ENCODE peak calls at places on chromosomes 4 and X, in eight cellular contexts. One of them, this sample, is unnamed.

GRCh38 chrX:397575-397974 is 10.9 kb upstream of the PPP2R3B start:
- DNase-seq in mesenteric fat pad: no peak
- DNase-seq in Calu3: no peak
- DNase-seq in BJ: peak
- DNase-seq in pancreas: no peak
- DNase-seq in ELF-1: peak
- DNase-seq in NCI-H1092: no peak
- DNase-seq in SW 1271: no peak
- DNase-seq in this sample: no peak

GRCh38 chrX:116657071-116657470 is 194.3 kb upstream of the CT83 start:
- DNase-seq in mesenteric fat pad: no peak
- DNase-seq in Calu3: no peak
- DNase-seq in BJ: no peak
- DNase-seq in pancreas: no peak
- DNase-seq in ELF-1: no peak
- DNase-seq in NCI-H1092: no peak
- DNase-seq in SW 1271: no peak
- DNase-seq in this sample: no peak

GRCh38 chrX:1592128-1592862 is 891 bp downstream of the AKAP17A start:
- DNase-seq in mesenteric fat pad: peak
- DNase-seq in Calu3: peak
- DNase-seq in BJ: no peak
- DNase-seq in pancreas: peak
- DNase-seq in ELF-1: peak
- DNase-seq in NCI-H1092: no peak
- DNase-seq in SW 1271: no peak
- DNase-seq in this sample: no peak

GRCh38 chrX:107677909-107678308 is 49.6 kb downstream of the PRPS1 start:
- DNase-seq in mesenteric fat pad: no peak
- DNase-seq in Calu3: no peak
- DNase-seq in BJ: no peak
- DNase-seq in pancreas: no peak
- DNase-seq in ELF-1: no peak
- DNase-seq in NCI-H1092: no peak
- DNase-seq in SW 1271: no peak
- DNase-seq in this sample: no peak

GRCh38 chrX:140141444-140142029 is 176.2 kb upstream of the CXorf66 start:
- DNase-seq in mesenteric fat pad: no peak
- DNase-seq in Calu3: peak
- DNase-seq in BJ: no peak
- DNase-seq in pancreas: peak
- DNase-seq in ELF-1: peak
- DNase-seq in NCI-H1092: peak
- DNase-seq in SW 1271: peak
- DNase-seq in this sample: peak

GRCh38 chr4:126223784-126224407 is 909.1 kb downstream of the FAT4 start:
- DNase-seq in mesenteric fat pad: no peak
- DNase-seq in Calu3: no peak
- DNase-seq in BJ: no peak
- DNase-seq in pancreas: no peak
- DNase-seq in ELF-1: no peak
- DNase-seq in NCI-H1092: no peak
- DNase-seq in SW 1271: no peak
- DNase-seq in this sample: peak

GRCh38 chr4:71389149-71389840 is 50.5 kb downstream of the SLC4A4 start:
- DNase-seq in mesenteric fat pad: no peak
- DNase-seq in Calu3: no peak
- DNase-seq in BJ: no peak
- DNase-seq in pancreas: no peak
- DNase-seq in ELF-1: no peak
- DNase-seq in NCI-H1092: no peak
- DNase-seq in SW 1271: no peak
- DNase-seq in this sample: no peak

GRCh38 chrX:2391869-2392606 is 108.7 kb downstream of the DHRSX start:
- DNase-seq in mesenteric fat pad: no peak
- DNase-seq in Calu3: peak
- DNase-seq in BJ: peak
- DNase-seq in pancreas: no peak
- DNase-seq in ELF-1: peak
- DNase-seq in NCI-H1092: no peak
- DNase-seq in SW 1271: no peak
- DNase-seq in this sample: no peak

GRCh38 chr4:16264798-16265197 is 38.5 kb upstream of the TAPT1 start:
- DNase-seq in mesenteric fat pad: no peak
- DNase-seq in Calu3: no peak
- DNase-seq in BJ: no peak
- DNase-seq in pancreas: no peak
- DNase-seq in ELF-1: no peak
- DNase-seq in NCI-H1092: no peak
- DNase-seq in SW 1271: no peak
- DNase-seq in this sample: peak

GRCh38 chrX:135436456-135436855 is 14.7 kb downstream of the SMIM10L2A start:
- DNase-seq in mesenteric fat pad: no peak
- DNase-seq in Calu3: no peak
- DNase-seq in BJ: no peak
- DNase-seq in pancreas: no peak
- DNase-seq in ELF-1: peak
- DNase-seq in NCI-H1092: no peak
- DNase-seq in SW 1271: no peak
- DNase-seq in this sample: no peak

GRCh38 chr4:148542922-148543623 is 100.9 kb upstream of the NR3C2 start:
- DNase-seq in mesenteric fat pad: no peak
- DNase-seq in Calu3: no peak
- DNase-seq in BJ: no peak
- DNase-seq in pancreas: no peak
- DNase-seq in ELF-1: no peak
- DNase-seq in NCI-H1092: no peak
- DNase-seq in SW 1271: no peak
- DNase-seq in this sample: no peak

GRCh38 chrX:74924449-74925209 is 623 bp downstream of the NEXMIF start:
- DNase-seq in mesenteric fat pad: no peak
- DNase-seq in Calu3: peak
- DNase-seq in BJ: no peak
- DNase-seq in pancreas: peak
- DNase-seq in ELF-1: peak
- DNase-seq in NCI-H1092: peak
- DNase-seq in SW 1271: no peak
- DNase-seq in this sample: peak

GRCh38 chr4:143352052-143352451 is 15.4 kb downstream of the GAB1 start:
- DNase-seq in mesenteric fat pad: no peak
- DNase-seq in Calu3: no peak
- DNase-seq in BJ: no peak
- DNase-seq in pancreas: no peak
- DNase-seq in ELF-1: no peak
- DNase-seq in NCI-H1092: peak
- DNase-seq in SW 1271: no peak
- DNase-seq in this sample: no peak

GRCh38 chrX:20517565-20517964 is 250.9 kb upstream of the RPS6KA3 start:
- DNase-seq in mesenteric fat pad: no peak
- DNase-seq in Calu3: no peak
- DNase-seq in BJ: no peak
- DNase-seq in pancreas: no peak
- DNase-seq in ELF-1: no peak
- DNase-seq in NCI-H1092: no peak
- DNase-seq in SW 1271: no peak
- DNase-seq in this sample: no peak

GRCh38 chr4:41806807-41807206 is 58.3 kb upstream of the PHOX2B start:
- DNase-seq in mesenteric fat pad: no peak
- DNase-seq in Calu3: no peak
- DNase-seq in BJ: no peak
- DNase-seq in pancreas: no peak
- DNase-seq in ELF-1: no peak
- DNase-seq in NCI-H1092: no peak
- DNase-seq in SW 1271: no peak
- DNase-seq in this sample: no peak

GRCh38 chrX:115892787-115893671 is 277.5 kb upstream of the AGTR2 start:
- DNase-seq in mesenteric fat pad: peak
- DNase-seq in Calu3: no peak
- DNase-seq in BJ: no peak
- DNase-seq in pancreas: peak
- DNase-seq in ELF-1: peak
- DNase-seq in NCI-H1092: peak
- DNase-seq in SW 1271: no peak
- DNase-seq in this sample: no peak

GRCh38 chr4:107683873-107684272 is 36.2 kb downstream of the PAPSS1 start:
- DNase-seq in mesenteric fat pad: no peak
- DNase-seq in Calu3: no peak
- DNase-seq in BJ: no peak
- DNase-seq in pancreas: no peak
- DNase-seq in ELF-1: no peak
- DNase-seq in NCI-H1092: no peak
- DNase-seq in SW 1271: no peak
- DNase-seq in this sample: no peak

GRCh38 chr4:122665148-122665547 is 44.3 kb upstream of the IL21 start:
- DNase-seq in mesenteric fat pad: no peak
- DNase-seq in Calu3: no peak
- DNase-seq in BJ: peak
- DNase-seq in pancreas: no peak
- DNase-seq in ELF-1: no peak
- DNase-seq in NCI-H1092: no peak
- DNase-seq in SW 1271: no peak
- DNase-seq in this sample: no peak

GRCh38 chrX:86121916-86122315 is 26.3 kb upstream of the DACH2 start:
- DNase-seq in mesenteric fat pad: no peak
- DNase-seq in Calu3: no peak
- DNase-seq in BJ: no peak
- DNase-seq in pancreas: no peak
- DNase-seq in ELF-1: peak
- DNase-seq in NCI-H1092: no peak
- DNase-seq in SW 1271: no peak
- DNase-seq in this sample: no peak

GRCh38 chr4:77821775-77822174 is 2.6 kb upstream of the CNOT6L start:
- DNase-seq in mesenteric fat pad: no peak
- DNase-seq in Calu3: no peak
- DNase-seq in BJ: no peak
- DNase-seq in pancreas: no peak
- DNase-seq in ELF-1: no peak
- DNase-seq in NCI-H1092: no peak
- DNase-seq in SW 1271: no peak
- DNase-seq in this sample: peak

GRCh38 chr4:137394000-137394399 is 138.3 kb downstream of the PCDH18 start:
- DNase-seq in mesenteric fat pad: no peak
- DNase-seq in Calu3: no peak
- DNase-seq in BJ: no peak
- DNase-seq in pancreas: no peak
- DNase-seq in ELF-1: no peak
- DNase-seq in NCI-H1092: peak
- DNase-seq in SW 1271: no peak
- DNase-seq in this sample: no peak

GRCh38 chrX:22652596-22652995 is 347.2 kb upstream of the DDX53 start:
- DNase-seq in mesenteric fat pad: no peak
- DNase-seq in Calu3: peak
- DNase-seq in BJ: no peak
- DNase-seq in pancreas: no peak
- DNase-seq in ELF-1: peak
- DNase-seq in NCI-H1092: no peak
- DNase-seq in SW 1271: no peak
- DNase-seq in this sample: no peak

GRCh38 chr4:72418458-72418857 is 150.6 kb downstream of the ADAMTS3 start:
- DNase-seq in mesenteric fat pad: no peak
- DNase-seq in Calu3: no peak
- DNase-seq in BJ: peak
- DNase-seq in pancreas: no peak
- DNase-seq in ELF-1: no peak
- DNase-seq in NCI-H1092: peak
- DNase-seq in SW 1271: no peak
- DNase-seq in this sample: no peak

GRCh38 chr4:109701566-109702399 is 1.5 kb downstream of the CASP6 start:
- DNase-seq in mesenteric fat pad: no peak
- DNase-seq in Calu3: peak
- DNase-seq in BJ: no peak
- DNase-seq in pancreas: no peak
- DNase-seq in ELF-1: peak
- DNase-seq in NCI-H1092: no peak
- DNase-seq in SW 1271: no peak
- DNase-seq in this sample: no peak

GRCh38 chr4:185307136-185307950 is 88.4 kb downstream of the LRP2BP start:
- DNase-seq in mesenteric fat pad: no peak
- DNase-seq in Calu3: peak
- DNase-seq in BJ: no peak
- DNase-seq in pancreas: peak
- DNase-seq in ELF-1: peak
- DNase-seq in NCI-H1092: no peak
- DNase-seq in SW 1271: no peak
- DNase-seq in this sample: no peak

GRCh38 chrX:21725498-21725897 is 32.4 kb downstream of the SMPX start:
- DNase-seq in mesenteric fat pad: no peak
- DNase-seq in Calu3: no peak
- DNase-seq in BJ: no peak
- DNase-seq in pancreas: no peak
- DNase-seq in ELF-1: peak
- DNase-seq in NCI-H1092: peak
- DNase-seq in SW 1271: no peak
- DNase-seq in this sample: no peak

GRCh38 chrX:81195712-81196111 is 6.0 kb downstream of the HMGN5 start:
- DNase-seq in mesenteric fat pad: no peak
- DNase-seq in Calu3: peak
- DNase-seq in BJ: no peak
- DNase-seq in pancreas: peak
- DNase-seq in ELF-1: peak
- DNase-seq in NCI-H1092: peak
- DNase-seq in SW 1271: no peak
- DNase-seq in this sample: peak

GRCh38 chr4:16642897-16643296 is 255.5 kb downstream of the LDB2 start:
- DNase-seq in mesenteric fat pad: no peak
- DNase-seq in Calu3: no peak
- DNase-seq in BJ: no peak
- DNase-seq in pancreas: no peak
- DNase-seq in ELF-1: no peak
- DNase-seq in NCI-H1092: no peak
- DNase-seq in SW 1271: no peak
- DNase-seq in this sample: no peak

GRCh38 chrX:110412971-110413726 is 54.5 kb downstream of the RTL9 start:
- DNase-seq in mesenteric fat pad: no peak
- DNase-seq in Calu3: peak
- DNase-seq in BJ: no peak
- DNase-seq in pancreas: peak
- DNase-seq in ELF-1: peak
- DNase-seq in NCI-H1092: peak
- DNase-seq in SW 1271: peak
- DNase-seq in this sample: peak

GRCh38 chrX:153885208-153885787 is 675 bp downstream of the L1CAM start:
- DNase-seq in mesenteric fat pad: no peak
- DNase-seq in Calu3: no peak
- DNase-seq in BJ: no peak
- DNase-seq in pancreas: no peak
- DNase-seq in ELF-1: no peak
- DNase-seq in NCI-H1092: no peak
- DNase-seq in SW 1271: no peak
- DNase-seq in this sample: no peak

GRCh38 chr4:67565284-67565683 is 6.8 kb downstream of the STAP1 start:
- DNase-seq in mesenteric fat pad: no peak
- DNase-seq in Calu3: no peak
- DNase-seq in BJ: no peak
- DNase-seq in pancreas: no peak
- DNase-seq in ELF-1: no peak
- DNase-seq in NCI-H1092: no peak
- DNase-seq in SW 1271: no peak
- DNase-seq in this sample: no peak

GRCh38 chrX:20071511-20072079 is 45.1 kb downstream of the MAP7D2 start:
- DNase-seq in mesenteric fat pad: no peak
- DNase-seq in Calu3: no peak
- DNase-seq in BJ: no peak
- DNase-seq in pancreas: no peak
- DNase-seq in ELF-1: peak
- DNase-seq in NCI-H1092: no peak
- DNase-seq in SW 1271: no peak
- DNase-seq in this sample: no peak

GRCh38 chr4:142850478-142850877 is 4.4 kb upstream of the INPP4B start:
- DNase-seq in mesenteric fat pad: no peak
- DNase-seq in Calu3: peak
- DNase-seq in BJ: no peak
- DNase-seq in pancreas: no peak
- DNase-seq in ELF-1: no peak
- DNase-seq in NCI-H1092: no peak
- DNase-seq in SW 1271: no peak
- DNase-seq in this sample: no peak

GRCh38 chr4:98938386-98938785 is 9.5 kb upstream of the EIF4E start:
- DNase-seq in mesenteric fat pad: no peak
- DNase-seq in Calu3: peak
- DNase-seq in BJ: no peak
- DNase-seq in pancreas: no peak
- DNase-seq in ELF-1: no peak
- DNase-seq in NCI-H1092: no peak
- DNase-seq in SW 1271: no peak
- DNase-seq in this sample: no peak

This sample was measured in Jurkat, Clone E6-1.